ENCODE peak calls at places on chromosomes 11 and 22, in four cellular contexts. One of them, this sample, is unnamed.
A peak's percentile ranks its signal among the peaks of the same experiment; 100 is the strongest.

GRCh38 chr22:37019309-37020191 is at the start of the genes MPST and TST:
- DNase-seq in EL: peak; percentile 68
- DNase-seq in HFFc6: peak; percentile 27
- DNase-seq in colonic mucosa: peak; percentile 80
- DNase-seq in this sample: peak; percentile 70

GRCh38 chr22:17944205-17944725 is 80.1 kb downstream of the MICAL3 start:
- DNase-seq in EL: no peak
- DNase-seq in HFFc6: no peak
- DNase-seq in colonic mucosa: no peak
- DNase-seq in this sample: no peak

GRCh38 chr11:85628771-85629341 is 463 bp downstream of the TMEM126B start:
- DNase-seq in EL: no peak
- DNase-seq in HFFc6: no peak
- DNase-seq in colonic mucosa: peak; percentile 32
- DNase-seq in this sample: peak; percentile 35

GRCh38 chr11:111561801-111562325 is 21.3 kb downstream of the LAYN start:
- DNase-seq in EL: peak; percentile 87
- DNase-seq in HFFc6: peak; percentile 83
- DNase-seq in colonic mucosa: no peak
- DNase-seq in this sample: no peak

GRCh38 chr11:35260342-35260985 is 121.5 kb downstream of the CD44 start:
- DNase-seq in EL: peak; percentile 77
- DNase-seq in HFFc6: peak; percentile 93
- DNase-seq in colonic mucosa: no peak
- DNase-seq in this sample: peak; percentile 33

GRCh38 chr22:37002633-37003032 is 16.6 kb downstream of the TST start:
- DNase-seq in EL: no peak
- DNase-seq in HFFc6: no peak
- DNase-seq in colonic mucosa: no peak
- DNase-seq in this sample: no peak

GRCh38 chr11:18071098-18071705 is 25.1 kb upstream of the TPH1 start:
- DNase-seq in EL: no peak
- DNase-seq in HFFc6: no peak
- DNase-seq in colonic mucosa: no peak
- DNase-seq in this sample: no peak

GRCh38 chr11:890794-891600 is 19.6 kb downstream of the CHID1 start:
- DNase-seq in EL: no peak
- DNase-seq in HFFc6: no peak
- DNase-seq in colonic mucosa: no peak
- DNase-seq in this sample: no peak

GRCh38 chr22:42997577-42997976 is 17.4 kb downstream of the PACSIN2 start:
- DNase-seq in EL: no peak
- DNase-seq in HFFc6: no peak
- DNase-seq in colonic mucosa: no peak
- DNase-seq in this sample: no peak

GRCh38 chr11:70132641-70133040 is 54.5 kb downstream of the ANO1 start:
- DNase-seq in EL: no peak
- DNase-seq in HFFc6: no peak
- DNase-seq in colonic mucosa: no peak
- DNase-seq in this sample: no peak

GRCh38 chr11:36693139-36693845 is 95.3 kb upstream of the RAG2 start:
- DNase-seq in EL: no peak
- DNase-seq in HFFc6: no peak
- DNase-seq in colonic mucosa: no peak
- DNase-seq in this sample: no peak

GRCh38 chr11:43547411-43547718 is 133.2 kb upstream of the HSD17B12 start:
- DNase-seq in EL: no peak
- DNase-seq in HFFc6: no peak
- DNase-seq in colonic mucosa: no peak
- DNase-seq in this sample: no peak

GRCh38 chr11:128716661-128717210 is 22.9 kb downstream of the FLI1 start:
- DNase-seq in EL: peak; percentile 59
- DNase-seq in HFFc6: no peak
- DNase-seq in colonic mucosa: no peak
- DNase-seq in this sample: no peak

GRCh38 chr22:46585340-46586122 is 34.7 kb upstream of the GRAMD4 start:
- DNase-seq in EL: no peak
- DNase-seq in HFFc6: no peak
- DNase-seq in colonic mucosa: no peak
- DNase-seq in this sample: no peak

GRCh38 chr11:79199729-79200354 is 241.0 kb downstream of the TENM4 start:
- DNase-seq in EL: no peak
- DNase-seq in HFFc6: no peak
- DNase-seq in colonic mucosa: no peak
- DNase-seq in this sample: no peak

GRCh38 chr11:74550991-74551753 is 41.2 kb upstream of the POLD3 start:
- DNase-seq in EL: no peak
- DNase-seq in HFFc6: no peak
- DNase-seq in colonic mucosa: no peak
- DNase-seq in this sample: no peak

This sample was measured in RKO.